ENCODE peak calls at places on chromosome 20, in nine cellular contexts. One of them, this sample, is unnamed.

GRCh38 chr20:35146299-35146921 is 726 bp downstream of the EDEM2 start:
- DNase-seq in cardiac fibroblast: no peak
- DNase-seq in AG04450: no peak
- DNase-seq in tibial artery: no peak
- DNase-seq in fibroblast of mammary gland: peak
- DNase-seq in A673: peak
- DNase-seq in heart left ventricle: peak
- DNase-seq in ovary: peak
- DNase-seq in astrocyte of the spinal cord: peak
- DNase-seq in this sample: no peak

GRCh38 chr20:58634121-58634817 is 16.8 kb upstream of the STX16 start:
- DNase-seq in ovary: no peak
- DNase-seq in astrocyte of the spinal cord: no peak
- DNase-seq in AG04450: peak
- DNase-seq in fibroblast of mammary gland: peak
- DNase-seq in heart left ventricle: no peak
- DNase-seq in A673: peak
- DNase-seq in cardiac fibroblast: peak
- DNase-seq in tibial artery: no peak
- DNase-seq in this sample: no peak

GRCh38 chr20:3192226-3193015 is 12.1 kb downstream of the DDRGK1 start:
- DNase-seq in tibial artery: no peak
- DNase-seq in cardiac fibroblast: no peak
- DNase-seq in astrocyte of the spinal cord: no peak
- DNase-seq in ovary: no peak
- DNase-seq in A673: no peak
- DNase-seq in fibroblast of mammary gland: no peak
- DNase-seq in AG04450: no peak
- DNase-seq in heart left ventricle: no peak
- DNase-seq in this sample: no peak

GRCh38 chr20:23009636-23010035 is 25.5 kb upstream of the SSTR4 start:
- DNase-seq in astrocyte of the spinal cord: no peak
- DNase-seq in A673: no peak
- DNase-seq in AG04450: no peak
- DNase-seq in ovary: no peak
- DNase-seq in heart left ventricle: no peak
- DNase-seq in tibial artery: no peak
- DNase-seq in cardiac fibroblast: no peak
- DNase-seq in fibroblast of mammary gland: no peak
- DNase-seq in this sample: no peak

GRCh38 chr20:10603378-10603777 is 70.4 kb downstream of the JAG1 start:
- DNase-seq in AG04450: no peak
- DNase-seq in tibial artery: no peak
- DNase-seq in ovary: no peak
- DNase-seq in cardiac fibroblast: no peak
- DNase-seq in astrocyte of the spinal cord: no peak
- DNase-seq in fibroblast of mammary gland: no peak
- DNase-seq in heart left ventricle: no peak
- DNase-seq in A673: no peak
- DNase-seq in this sample: no peak

GRCh38 chr20:49987015-49987867 is 4.5 kb downstream of the SNAI1 start:
- DNase-seq in AG04450: no peak
- DNase-seq in cardiac fibroblast: no peak
- DNase-seq in A673: no peak
- DNase-seq in heart left ventricle: no peak
- DNase-seq in tibial artery: no peak
- DNase-seq in astrocyte of the spinal cord: no peak
- DNase-seq in fibroblast of mammary gland: peak
- DNase-seq in ovary: no peak
- DNase-seq in this sample: no peak

GRCh38 chr20:41786158-41786557 is 168.0 kb upstream of the CHD6 start:
- DNase-seq in fibroblast of mammary gland: no peak
- DNase-seq in ovary: no peak
- DNase-seq in A673: no peak
- DNase-seq in astrocyte of the spinal cord: peak
- DNase-seq in AG04450: no peak
- DNase-seq in heart left ventricle: no peak
- DNase-seq in tibial artery: no peak
- DNase-seq in cardiac fibroblast: no peak
- DNase-seq in this sample: no peak

GRCh38 chr20:1331801-1332453 is 3.0 kb upstream of the SDCBP2 start:
- DNase-seq in AG04450: no peak
- DNase-seq in tibial artery: no peak
- DNase-seq in A673: no peak
- DNase-seq in heart left ventricle: peak
- DNase-seq in ovary: no peak
- DNase-seq in cardiac fibroblast: no peak
- DNase-seq in astrocyte of the spinal cord: no peak
- DNase-seq in fibroblast of mammary gland: no peak
- DNase-seq in this sample: no peak

GRCh38 chr20:341682-342081 is 5.2 kb upstream of the NRSN2 start:
- DNase-seq in heart left ventricle: no peak
- DNase-seq in tibial artery: no peak
- DNase-seq in A673: peak
- DNase-seq in fibroblast of mammary gland: peak
- DNase-seq in cardiac fibroblast: peak
- DNase-seq in AG04450: no peak
- DNase-seq in ovary: no peak
- DNase-seq in astrocyte of the spinal cord: peak
- DNase-seq in this sample: no peak

GRCh38 chr20:21357851-21358250 is 39.5 kb downstream of the NKX2-4 start:
- DNase-seq in cardiac fibroblast: peak
- DNase-seq in A673: peak
- DNase-seq in astrocyte of the spinal cord: no peak
- DNase-seq in ovary: no peak
- DNase-seq in heart left ventricle: no peak
- DNase-seq in AG04450: no peak
- DNase-seq in fibroblast of mammary gland: no peak
- DNase-seq in tibial artery: no peak
- DNase-seq in this sample: no peak

GRCh38 chr20:47028487-47028886 is 133.8 kb downstream of the EYA2 start:
- DNase-seq in fibroblast of mammary gland: no peak
- DNase-seq in heart left ventricle: no peak
- DNase-seq in AG04450: no peak
- DNase-seq in astrocyte of the spinal cord: no peak
- DNase-seq in cardiac fibroblast: no peak
- DNase-seq in ovary: no peak
- DNase-seq in tibial artery: no peak
- DNase-seq in A673: no peak
- DNase-seq in this sample: no peak

GRCh38 chr20:3084986-3085360 is 449 bp upstream of the AVP start:
- DNase-seq in fibroblast of mammary gland: no peak
- DNase-seq in tibial artery: no peak
- DNase-seq in A673: no peak
- DNase-seq in heart left ventricle: no peak
- DNase-seq in ovary: no peak
- DNase-seq in astrocyte of the spinal cord: no peak
- DNase-seq in AG04450: no peak
- DNase-seq in cardiac fibroblast: no peak
- DNase-seq in this sample: no peak

GRCh38 chr20:4925842-4926530 is 75.3 kb downstream of the SLC23A2 start:
- DNase-seq in tibial artery: peak
- DNase-seq in astrocyte of the spinal cord: peak
- DNase-seq in fibroblast of mammary gland: peak
- DNase-seq in heart left ventricle: peak
- DNase-seq in AG04450: no peak
- DNase-seq in A673: peak
- DNase-seq in ovary: peak
- DNase-seq in cardiac fibroblast: peak
- DNase-seq in this sample: peak

GRCh38 chr20:46712056-46712636 is 2.7 kb downstream of the SLC2A10 start:
- DNase-seq in AG04450: no peak
- DNase-seq in tibial artery: no peak
- DNase-seq in astrocyte of the spinal cord: no peak
- DNase-seq in A673: no peak
- DNase-seq in heart left ventricle: no peak
- DNase-seq in cardiac fibroblast: no peak
- DNase-seq in fibroblast of mammary gland: no peak
- DNase-seq in ovary: no peak
- DNase-seq in this sample: no peak

GRCh38 chr20:47586648-47587306 is 85.1 kb downstream of the NCOA3 start:
- DNase-seq in astrocyte of the spinal cord: peak
- DNase-seq in AG04450: no peak
- DNase-seq in heart left ventricle: no peak
- DNase-seq in A673: peak
- DNase-seq in fibroblast of mammary gland: peak
- DNase-seq in ovary: no peak
- DNase-seq in tibial artery: no peak
- DNase-seq in cardiac fibroblast: peak
- DNase-seq in this sample: peak

GRCh38 chr20:13325033-13325432 is 104.0 kb downstream of the ISM1 start:
- DNase-seq in AG04450: no peak
- DNase-seq in fibroblast of mammary gland: peak
- DNase-seq in heart left ventricle: no peak
- DNase-seq in tibial artery: no peak
- DNase-seq in A673: peak
- DNase-seq in ovary: no peak
- DNase-seq in astrocyte of the spinal cord: peak
- DNase-seq in cardiac fibroblast: peak
- DNase-seq in this sample: no peak
- TF ChIP-seq CTCF in AG04450: peak
- TF ChIP-seq CTCF in fibroblast of mammary gland: peak
- TF ChIP-seq CTCF in heart left ventricle: peak
- TF ChIP-seq CTCF in tibial artery: peak
- TF ChIP-seq CTCF in A673: peak
- TF ChIP-seq CTCF in ovary: no peak
- TF ChIP-seq CTCF in astrocyte of the spinal cord: peak
- TF ChIP-seq CTCF in cardiac fibroblast: peak
- TF ChIP-seq CTCF in this sample: peak

DNA sequence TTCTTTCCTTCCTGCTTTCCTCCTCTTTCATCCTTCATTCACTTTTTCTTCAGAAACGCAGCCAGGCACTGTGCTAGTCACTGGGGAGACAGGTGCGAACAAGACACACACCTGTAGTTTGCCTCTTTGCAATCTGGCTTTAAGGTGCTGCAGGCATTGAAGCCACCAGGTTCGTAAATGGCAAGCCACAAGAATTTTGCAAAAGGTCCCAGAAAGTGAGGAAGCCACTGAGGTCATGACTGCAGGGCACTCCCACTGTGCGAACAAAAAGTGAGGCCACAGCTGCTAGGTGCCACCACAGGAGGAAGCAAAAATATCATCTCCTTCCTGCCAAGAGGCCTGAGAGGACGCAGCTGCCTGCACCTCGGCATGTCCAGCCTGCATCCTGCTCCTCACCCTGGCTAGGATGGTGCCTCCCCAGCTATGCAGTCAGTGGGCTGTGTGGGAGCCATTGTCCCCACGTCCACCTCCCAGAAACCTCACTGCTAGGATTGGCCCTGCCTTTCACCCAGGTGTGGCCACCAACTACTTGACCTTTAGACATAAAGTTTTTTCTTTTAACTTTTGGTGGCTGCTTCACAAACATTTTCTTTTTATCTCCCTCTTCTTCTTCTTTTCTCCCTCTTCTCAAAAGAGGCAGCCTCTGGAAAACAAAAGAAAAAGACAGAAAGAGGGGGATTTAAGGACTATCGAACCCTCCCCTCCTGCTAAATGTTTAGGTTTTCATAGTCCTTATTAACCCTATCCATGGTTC is 230.8 kb downstream of the BCAS1 start:
- DNase-seq in astrocyte of the spinal cord: no peak
- DNase-seq in A673: no peak
- DNase-seq in ovary: no peak
- DNase-seq in fibroblast of mammary gland: no peak
- DNase-seq in cardiac fibroblast: no peak
- DNase-seq in AG04450: no peak
- DNase-seq in tibial artery: no peak
- DNase-seq in heart left ventricle: peak
- DNase-seq in this sample: no peak
- H3K4me3 ChIP-seq in astrocyte of the spinal cord: no peak
- H3K4me3 ChIP-seq in A673: no peak
- H3K4me3 ChIP-seq in ovary: no peak
- H3K4me3 ChIP-seq in fibroblast of mammary gland: no peak
- H3K4me3 ChIP-seq in cardiac fibroblast: no peak
- H3K4me3 ChIP-seq in AG04450: no peak
- H3K4me3 ChIP-seq in tibial artery: no peak
- H3K4me3 ChIP-seq in heart left ventricle: no peak
- H3K4me3 ChIP-seq in this sample: no peak

GRCh38 chr20:43404880-43405279 is 52.8 kb upstream of the SRSF6 start:
- DNase-seq in astrocyte of the spinal cord: no peak
- DNase-seq in heart left ventricle: no peak
- DNase-seq in ovary: no peak
- DNase-seq in cardiac fibroblast: no peak
- DNase-seq in AG04450: no peak
- DNase-seq in tibial artery: no peak
- DNase-seq in A673: peak
- DNase-seq in fibroblast of mammary gland: peak
- DNase-seq in this sample: no peak
- TF ChIP-seq CTCF in astrocyte of the spinal cord: peak
- TF ChIP-seq CTCF in heart left ventricle: no peak
- TF ChIP-seq CTCF in ovary: no peak
- TF ChIP-seq CTCF in cardiac fibroblast: peak
- TF ChIP-seq CTCF in AG04450: peak
- TF ChIP-seq CTCF in tibial artery: no peak
- TF ChIP-seq CTCF in A673: peak
- TF ChIP-seq CTCF in fibroblast of mammary gland: peak
- TF ChIP-seq CTCF in this sample: no peak

DNA sequence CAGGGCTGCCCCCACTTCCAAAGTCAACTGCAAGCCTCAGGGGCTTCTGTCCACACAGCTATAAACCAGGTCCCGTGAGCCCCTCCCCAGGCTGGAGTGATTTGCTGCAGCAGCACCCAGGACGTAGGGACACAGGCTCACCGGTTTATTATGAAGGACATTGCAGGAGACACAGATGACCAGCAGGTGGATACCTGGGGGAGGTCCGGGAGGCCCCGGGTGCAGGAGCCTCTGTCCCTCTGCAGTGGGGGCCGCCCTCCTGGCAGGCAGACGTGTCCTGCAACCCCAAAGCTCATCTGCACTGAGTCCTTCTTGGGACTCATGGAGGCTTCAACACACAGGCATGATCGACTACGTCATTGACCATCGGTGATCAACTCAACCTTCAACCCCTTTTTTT is 14.5 kb upstream of the NTSR1 start:
- DNase-seq in AG04450: no peak
- DNase-seq in tibial artery: no peak
- DNase-seq in cardiac fibroblast: no peak
- DNase-seq in ovary: no peak
- DNase-seq in fibroblast of mammary gland: no peak
- DNase-seq in heart left ventricle: no peak
- DNase-seq in A673: no peak
- DNase-seq in astrocyte of the spinal cord: no peak
- DNase-seq in this sample: no peak
- H3K4me3 ChIP-seq in AG04450: no peak
- H3K4me3 ChIP-seq in tibial artery: no peak
- H3K4me3 ChIP-seq in cardiac fibroblast: no peak
- H3K4me3 ChIP-seq in ovary: no peak
- H3K4me3 ChIP-seq in fibroblast of mammary gland: no peak
- H3K4me3 ChIP-seq in heart left ventricle: no peak
- H3K4me3 ChIP-seq in A673: no peak
- H3K4me3 ChIP-seq in astrocyte of the spinal cord: no peak
- H3K4me3 ChIP-seq in this sample: no peak

GRCh38 chr20:63496404-63497120 is 2.3 kb downstream of the EEF1A2 start:
- DNase-seq in ovary: no peak
- DNase-seq in heart left ventricle: no peak
- DNase-seq in cardiac fibroblast: no peak
- DNase-seq in A673: no peak
- DNase-seq in tibial artery: no peak
- DNase-seq in astrocyte of the spinal cord: no peak
- DNase-seq in fibroblast of mammary gland: no peak
- DNase-seq in AG04450: no peak
- DNase-seq in this sample: no peak
- TF ChIP-seq CTCF in ovary: no peak
- TF ChIP-seq CTCF in heart left ventricle: no peak
- TF ChIP-seq CTCF in cardiac fibroblast: no peak
- TF ChIP-seq CTCF in A673: no peak
- TF ChIP-seq CTCF in tibial artery: no peak
- TF ChIP-seq CTCF in astrocyte of the spinal cord: no peak
- TF ChIP-seq CTCF in fibroblast of mammary gland: no peak
- TF ChIP-seq CTCF in AG04450: no peak
- TF ChIP-seq CTCF in this sample: no peak

GRCh38 chr20:17227669-17228623 is 1.1 kb downstream of the PCSK2 start:
- DNase-seq in cardiac fibroblast: no peak
- DNase-seq in AG04450: no peak
- DNase-seq in fibroblast of mammary gland: no peak
- DNase-seq in tibial artery: no peak
- DNase-seq in A673: peak
- DNase-seq in ovary: peak
- DNase-seq in heart left ventricle: no peak
- DNase-seq in astrocyte of the spinal cord: no peak
- DNase-seq in this sample: no peak
- H3K4me3 ChIP-seq in cardiac fibroblast: no peak
- H3K4me3 ChIP-seq in AG04450: no peak
- H3K4me3 ChIP-seq in fibroblast of mammary gland: no peak
- H3K4me3 ChIP-seq in tibial artery: no peak
- H3K4me3 ChIP-seq in A673: peak
- H3K4me3 ChIP-seq in ovary: peak
- H3K4me3 ChIP-seq in heart left ventricle: no peak
- H3K4me3 ChIP-seq in astrocyte of the spinal cord: no peak
- H3K4me3 ChIP-seq in this sample: no peak

This sample was measured in astrocyte of the cerebellum.